ENCODE peak calls at places on chromosomes 13 and 19, in four cellular contexts. Z, L, G and J are unnamed samples.
A peak's percentile ranks its signal among the peaks of the same experiment; 100 is the strongest.

GRCh38 chr19:8212212-8212611 is 3.0 kb downstream of the CERS4 start:
- DNase-seq in G (no peak), L (no peak), Z (no peak), J (no peak)

GRCh38 chr19:14972676-14973075 is 7.0 kb downstream of the SLC1A6 start:
- DNase-seq in G (no peak), Z (no peak), L (peak; percentile 86), J (no peak)

GRCh38 chr13:75359266-75359665 is 122.7 kb downstream of the TBC1D4 start:
- DNase-seq in Z (peak; percentile 94), L (no peak), G (no peak), J (peak; percentile 92)

GRCh38 chr19:49591731-49592485 is 926 bp downstream of the PRR12 start:
- DNase-seq in L (peak; percentile 56), Z (peak; percentile 26), G (no peak), J (peak; percentile 39)

GRCh38 chr19:49150106-49150943 is 4.9 kb downstream of the HRC start:
- DNase-seq in G (no peak), Z (peak; percentile 65), L (peak; percentile 94), J (peak; percentile 69)

GRCh38 chr19:850221-850978 is 1.7 kb upstream of the ELANE start:
- DNase-seq in L (peak; percentile 69), G (peak; percentile 59), Z (peak; percentile 81), J (peak; percentile 95)

GRCh38 chr19:41769608-41770007 is 14.3 kb downstream of the CEACAM6 start:
- DNase-seq in G (no peak), Z (no peak), L (no peak), J (no peak)

GRCh38 chr13:36919833-36920611 is at the start of gene SMAD9:
- DNase-seq in L (peak; percentile 77), G (no peak), Z (peak; percentile 67), J (peak; percentile 69)

DNA sequence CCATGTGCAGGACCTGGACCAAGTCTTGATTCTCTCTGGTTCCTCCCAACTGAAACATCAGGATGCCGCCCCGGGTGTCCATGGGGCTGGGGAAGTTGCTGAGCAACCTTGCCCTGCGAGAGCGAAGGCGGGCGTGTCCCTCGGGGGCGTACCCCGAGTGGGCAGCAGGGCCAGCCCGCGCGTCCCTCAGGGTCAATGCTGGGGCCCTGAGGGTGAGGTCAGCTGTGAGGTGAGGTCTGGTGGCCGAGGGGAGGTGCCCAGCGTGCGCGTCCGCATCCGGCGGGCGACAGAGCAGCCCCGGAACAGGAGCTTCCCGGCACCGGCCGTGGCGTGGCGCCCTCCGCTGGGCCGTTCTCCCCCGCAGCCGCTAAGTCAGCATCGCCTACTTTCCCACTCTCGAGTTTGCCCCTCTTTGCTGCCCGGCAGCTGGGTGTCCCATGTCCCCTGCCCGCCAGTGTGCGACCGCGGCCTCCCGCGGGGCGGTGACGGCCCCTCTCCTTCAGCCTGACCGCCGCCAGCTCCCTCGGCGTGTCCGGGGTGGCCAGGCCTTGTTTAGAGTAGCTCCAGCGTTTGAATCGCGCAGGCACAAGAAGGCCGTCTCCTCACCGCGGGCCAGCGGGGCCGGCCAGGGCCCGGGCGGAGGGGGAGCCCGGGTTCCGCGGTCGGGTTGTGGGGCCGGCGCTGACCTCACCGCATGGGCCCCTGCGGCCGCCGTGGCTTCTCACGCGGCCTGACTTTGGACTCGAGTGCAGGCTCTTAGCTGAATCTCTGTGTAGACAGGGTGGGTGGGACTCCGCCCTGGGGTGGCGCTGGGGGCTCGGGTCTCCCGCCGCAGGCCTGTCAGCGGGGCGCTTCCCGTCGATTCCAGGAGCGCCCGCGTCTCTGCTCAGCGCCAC is 33.0 kb downstream of the GJA3 start:
- DNase-seq in G (no peak), Z (peak; percentile 16), L (peak; percentile 72), J (peak; percentile 47)
- TF ChIP-seq CTCF in G (peak; percentile 54), Z (peak; percentile 15), L (no peak), J (peak; percentile 39)

GRCh38 chr19:18253130-18253529 is 21.1 kb downstream of the IQCN start:
- DNase-seq in G (no peak), L (no peak), Z (no peak), J (no peak)

GRCh38 chr19:18257503-18258470 is 16.5 kb downstream of the IQCN start:
- DNase-seq in Z (no peak), G (no peak), L (no peak), J (no peak)

GRCh38 chr19:18253716-18254115 is 20.5 kb downstream of the IQCN start:
- DNase-seq in G (no peak), L (no peak), Z (no peak), J (no peak)

GRCh38 chr19:18252370-18252717 is 21.9 kb downstream of the IQCN start:
- DNase-seq in G (no peak), L (no peak), Z (no peak), J (no peak)

GRCh38 chr19:18254546-18255500 is 19.4 kb downstream of the IQCN start:
- DNase-seq in Z (no peak), G (no peak), L (peak; percentile 39), J (no peak)
- TF ChIP-seq CTCF in Z (no peak), G (no peak), L (no peak), J (no peak)

DNA sequence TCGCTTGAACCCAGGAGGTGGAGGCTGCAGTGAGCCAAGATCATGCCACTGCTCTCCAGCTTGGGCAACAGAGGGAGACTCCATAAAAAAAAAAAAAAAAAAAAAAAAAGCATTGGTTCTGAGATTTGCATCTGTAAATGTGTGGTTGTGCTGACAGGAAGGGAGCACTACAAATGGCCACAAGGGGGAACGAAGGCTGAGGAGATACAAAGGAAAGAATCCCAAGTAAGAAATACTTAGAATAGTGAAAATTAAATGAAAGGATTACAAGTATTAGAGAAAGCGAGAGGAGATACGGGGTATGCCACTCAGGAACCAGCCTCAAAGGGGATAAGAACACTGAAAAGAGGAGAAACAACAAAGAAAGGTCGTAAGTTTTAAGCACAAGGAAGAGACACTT is 284.9 kb downstream of the KLF12 start:
- DNase-seq in L (no peak), Z (peak; percentile 52), G (no peak), J (peak; percentile 59)
- TF ChIP-seq CTCF in L (peak; percentile 38), Z (peak; percentile 44), G (peak; percentile 29), J (peak; percentile 63)

GRCh38 chr19:18798384-18799352 is 7.6 kb upstream of the COMP start:
- DNase-seq in G (no peak), Z (no peak), L (no peak), J (no peak)
- TF ChIP-seq CTCF in G (no peak), Z (no peak), L (no peak), J (no peak)

GRCh38 chr13:79628463-79628862 is 147.5 kb downstream of the NDFIP2 start:
- DNase-seq in Z (no peak), G (no peak), L (no peak), J (no peak)

GRCh38 chr13:79637086-79637763 is 156.3 kb downstream of the NDFIP2 start:
- DNase-seq in Z (no peak), G (no peak), L (no peak), J (no peak)

GRCh38 chr13:79625517-79625916 is 144.6 kb downstream of the NDFIP2 start:
- DNase-seq in G (no peak), Z (no peak), L (no peak), J (no peak)

GRCh38 chr13:79626924-79627323 is 146.0 kb downstream of the NDFIP2 start:
- DNase-seq in Z (no peak), G (no peak), L (no peak), J (no peak)

DNA sequence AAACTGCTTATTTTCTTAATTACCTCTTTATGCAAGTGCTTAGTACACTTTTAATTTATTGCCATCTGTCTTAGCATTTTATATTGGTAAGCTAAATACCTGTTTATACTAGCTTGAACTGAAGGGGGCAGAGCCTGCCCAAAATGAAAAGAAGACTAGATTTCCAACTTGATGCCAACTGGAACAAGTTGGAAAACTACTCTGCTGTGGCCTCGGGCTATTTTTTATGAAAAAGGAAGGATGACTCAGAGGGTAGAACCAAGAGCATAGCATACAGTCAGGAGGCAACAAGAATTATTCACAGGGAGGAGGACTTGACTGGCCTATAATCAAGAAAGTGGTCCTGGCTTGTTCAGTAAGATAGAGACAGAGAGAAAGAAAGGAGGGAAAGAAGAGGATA is 150.3 kb downstream of the NDFIP2 start:
- DNase-seq in G (no peak), Z (peak; percentile 49), L (no peak), J (peak; percentile 73)
- TF ChIP-seq CTCF in G (peak; percentile 31), Z (peak; percentile 12), L (no peak), J (peak; percentile 29)

DNA sequence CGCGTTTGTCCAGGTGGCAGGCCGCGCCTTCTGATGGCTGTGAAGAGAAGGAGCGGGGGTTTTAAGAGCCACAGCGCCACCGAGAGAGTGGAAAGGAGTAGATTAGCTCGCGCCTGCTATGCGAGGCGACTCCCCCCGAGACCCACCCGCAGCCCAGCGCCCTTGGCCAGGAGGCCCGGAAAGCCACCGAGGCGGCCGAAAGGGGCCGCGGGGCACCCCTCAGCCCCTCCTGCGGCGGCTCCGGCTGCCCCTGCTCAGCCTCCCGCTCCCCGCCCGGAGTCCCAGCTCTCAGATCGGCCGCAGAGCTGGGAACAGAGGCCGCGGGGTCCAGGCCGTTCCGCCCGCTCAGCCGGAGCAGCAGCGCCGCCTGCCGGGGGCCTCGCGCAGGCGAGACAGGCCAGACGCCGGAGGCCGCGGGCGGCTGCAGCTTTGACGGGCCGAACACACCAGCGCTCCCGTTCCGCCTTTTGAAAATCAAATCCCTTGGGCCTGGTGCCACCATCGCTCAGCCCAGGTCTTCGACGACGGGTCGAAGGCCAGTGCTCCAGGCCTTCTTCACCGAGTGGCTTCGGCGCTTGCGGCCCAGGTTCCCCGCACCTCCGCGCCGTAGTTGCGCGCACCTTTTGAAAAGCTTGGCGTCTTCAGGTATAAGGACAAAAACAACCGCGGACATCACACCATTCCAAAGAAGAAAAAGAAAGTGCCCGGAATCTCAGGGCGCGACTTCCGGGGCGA is 15.3 kb downstream of the CDX2 start:
- DNase-seq in Z (peak; percentile 55), L (peak; percentile 92), G (no peak), J (peak; percentile 59)
- TF ChIP-seq CTCF in Z (peak; percentile 81), L (peak; percentile 99), G (peak; percentile 84), J (peak; percentile 49)